ENCODE peak calls at places on chromosomes 16 and 17, in four cellular contexts. Z, Q, Y and R are unnamed samples.

GRCh38 chr17:15334266-15334665 is 7.1 kb downstream of the TEKT3 start:
- DNase-seq in Z (no peak), Y (no peak), Q (no peak), R (no peak)

GRCh38 chr17:40176409-40177110 is 710 bp upstream of the RAPGEFL1 start:
- DNase-seq in Y (no peak), Q (no peak), Z (peak; percentile 23), R (no peak)

GRCh38 chr17:57257213-57257873 is 1.0 kb downstream of the MSI2 start:
- DNase-seq in Z (no peak), Y (no peak), Q (no peak), R (no peak)

GRCh38 chr16:73010150-73010676 is 37.7 kb downstream of the ZFHX3 start:
- DNase-seq in Z (no peak), Q (no peak), Y (peak; percentile 55), R (no peak)

GRCh38 chr17:42347198-42347597 is 41.0 kb downstream of the STAT3 start:
- DNase-seq in Q (no peak), Z (peak; percentile 82), Y (peak; percentile 89), R (peak; percentile 63)

GRCh38 chr17:72901098-72901497 is 191.4 kb downstream of the SLC39A11 start:
- DNase-seq in Z (no peak), Y (no peak), Q (no peak), R (no peak)

GRCh38 chr16:24634919-24635318 is 94.5 kb upstream of the TNRC6A start:
- DNase-seq in Y (no peak), Z (no peak), Q (no peak), R (no peak)

GRCh38 chr17:66980896-66981295 is 16.4 kb downstream of the CACNG4 start:
- DNase-seq in Y (no peak), Z (no peak), Q (no peak), R (no peak)

GRCh38 chr16:68700120-68700519 is 37.0 kb upstream of the CDH1 start:
- DNase-seq in Y (no peak), Z (no peak), Q (no peak), R (peak; percentile 2)

GRCh38 chr17:8285270-8286181 is 2.9 kb upstream of the RANGRF start:
- DNase-seq in Q (no peak), Y (no peak), Z (peak; percentile 83), R (no peak)

GRCh38 chr17:1147664-1148063 is 32.1 kb downstream of the ABR start:
- DNase-seq in Z (peak; percentile 72), Q (no peak), Y (peak; percentile 77), R (no peak)

GRCh38 chr16:8703693-8704092 is 29.3 kb downstream of the ABAT start:
- DNase-seq in Q (no peak), Z (no peak), Y (no peak), R (no peak)

GRCh38 chr17:6569391-6570302 is 13.3 kb upstream of the PITPNM3 start:
- DNase-seq in Z (no peak), Y (no peak), Q (no peak), R (no peak)

GRCh38 chr17:58189436-58190146 is 2.9 kb upstream of the EPX start:
- DNase-seq in Q (peak; percentile 26), Z (peak; percentile 45), Y (peak; percentile 63), R (peak; percentile 54)

GRCh38 chr17:62871291-62871690 is 63.2 kb upstream of the MARCHF10 start:
- DNase-seq in Y (no peak), Q (no peak), Z (no peak), R (no peak)

GRCh38 chr17:21592774-21593173 is 99.5 kb upstream of the KCNJ18 start:
- DNase-seq in Y (no peak), Z (no peak), Q (no peak), R (no peak)
- H3K4me3 ChIP-seq in Y (no peak overlapping the region), Z (no peak overlapping the region), Q (no peak overlapping the region), R (no peak overlapping the region)

GRCh38 chr16:30397776-30398659 is 2.8 kb downstream of the ZNF48 start:
- DNase-seq in Y (no peak), Q (no peak), Z (no peak), R (no peak)

GRCh38 chr16:30398660-30399434 is 3.6 kb downstream of the ZNF48 start:
- DNase-seq in Z (no peak), Q (no peak), Y (no peak), R (no peak)

GRCh38 chr16:30397056-30397455 is 1.8 kb downstream of the ZNF48 start:
- DNase-seq in Q (no peak), Z (no peak), Y (no peak), R (no peak)

GRCh38 chr16:30401768-30402425 is 5.5 kb upstream of the ZNF771 start:
- DNase-seq in Z (no peak), Y (no peak), Q (no peak), R (no peak)

GRCh38 chr16:30399435-30400186 is 4.4 kb downstream of the ZNF48 start:
- DNase-seq in Z (no peak), Y (no peak), Q (no peak), R (no peak)
- TF ChIP-seq CTCF in Z (no peak), Y (no peak), Q (no peak), R (no peak)

DNA sequence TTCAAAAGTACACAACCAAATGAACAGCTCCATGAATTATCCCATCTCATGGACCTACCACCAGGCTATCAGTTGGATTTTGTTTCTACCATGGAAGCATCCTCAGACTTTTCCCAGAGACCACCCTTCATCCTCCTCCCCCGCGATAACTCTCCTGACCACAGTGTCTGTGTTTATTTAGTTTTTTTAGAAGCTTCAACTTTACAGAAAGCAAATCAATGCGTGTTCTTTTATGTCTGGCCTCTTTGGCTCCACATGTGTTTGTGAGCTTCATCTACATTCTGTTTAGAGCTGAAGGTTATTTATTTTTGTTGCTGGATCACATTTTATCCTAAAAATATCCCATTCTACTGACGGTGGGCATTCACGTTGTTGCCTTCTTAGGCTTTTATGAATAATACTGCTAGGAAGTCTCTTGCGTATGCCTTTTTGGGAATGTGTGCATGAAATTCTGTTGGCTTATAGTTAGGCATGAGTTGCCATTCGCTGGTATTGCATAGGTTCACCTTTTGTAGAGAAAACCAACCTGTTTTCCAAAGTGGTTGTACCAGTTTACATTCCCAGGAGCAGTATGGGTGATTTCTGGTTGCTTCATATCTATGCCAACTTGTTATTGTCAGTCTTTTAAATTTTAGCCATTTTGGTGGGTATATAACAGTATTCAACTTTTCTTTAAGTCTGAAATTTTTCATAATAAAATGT is 83.0 kb downstream of the CMIP start:
- DNase-seq in Q (no peak), Y (no peak), Z (no peak), R (no peak)
- H3K4me3 ChIP-seq in Q (no peak overlapping the region), Y (no peak overlapping the region), Z (no peak overlapping the region), R (no peak overlapping the region)

GRCh38 chr16:62038225-62038624 is 2.0 kb upstream of the CDH8 start:
- DNase-seq in Y (no peak), Z (no peak), Q (no peak), R (no peak)

GRCh38 chr16:62038646-62039045 is 2.4 kb upstream of the CDH8 start:
- DNase-seq in Q (no peak), Y (no peak), Z (no peak), R (no peak)

GRCh38 chr16:62036101-62036806 is at the start of gene CDH8:
- DNase-seq in Y (peak; percentile 63), Z (no peak), Q (no peak), R (no peak)

GRCh38 chr16:62036807-62037135 is 533 bp upstream of the CDH8 start:
- DNase-seq in Y (no peak), Z (no peak), Q (no peak), R (no peak)

DNA sequence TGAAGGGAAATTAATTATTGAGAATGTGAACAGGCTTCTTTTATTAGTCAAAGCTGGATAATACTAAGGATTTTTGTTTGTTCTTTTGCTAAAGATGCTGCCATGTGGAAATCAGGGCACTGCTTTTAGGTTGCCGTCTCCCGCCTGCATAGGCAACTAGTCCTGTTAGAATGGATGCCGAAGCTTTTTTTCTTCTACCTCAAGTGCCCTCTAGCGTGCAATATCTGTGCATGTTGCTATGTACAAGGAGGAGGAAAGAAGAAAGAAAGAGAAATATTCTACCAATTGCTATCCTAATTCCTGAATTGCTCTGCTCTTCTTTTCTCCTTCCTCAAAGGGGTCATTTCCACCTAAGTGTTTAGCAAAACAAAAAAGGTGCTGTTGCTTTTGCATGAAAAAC is 5.2 kb upstream of the CDH8 start:
- DNase-seq in Z (no peak), Y (no peak), Q (no peak), R (peak; percentile 3)
- TF ChIP-seq CTCF in Z (no peak), Y (no peak), Q (peak; percentile 51), R (peak; percentile 43)

GRCh38 chr17:81395600-81396277 is 482 bp downstream of the BAHCC1 start:
- DNase-seq in Y (no peak), Q (no peak), Z (no peak), R (no peak)
- H3K4me3 ChIP-seq in Y (peak overlapping the region; percentile 81), Q (peak overlapping the region; percentile 96), Z (peak overlapping the region; percentile 24), R (peak overlapping the region; percentile 55)

GRCh38 chr17:74736423-74737298 is at the start of gene RAB37:
- DNase-seq in Z (peak; percentile 76), Y (peak; percentile 70), Q (peak; percentile 60), R (no peak)
- TF ChIP-seq CTCF in Z (peak; percentile 37), Y (peak; percentile 45), Q (peak; percentile 47), R (peak; percentile 7)

DNA sequence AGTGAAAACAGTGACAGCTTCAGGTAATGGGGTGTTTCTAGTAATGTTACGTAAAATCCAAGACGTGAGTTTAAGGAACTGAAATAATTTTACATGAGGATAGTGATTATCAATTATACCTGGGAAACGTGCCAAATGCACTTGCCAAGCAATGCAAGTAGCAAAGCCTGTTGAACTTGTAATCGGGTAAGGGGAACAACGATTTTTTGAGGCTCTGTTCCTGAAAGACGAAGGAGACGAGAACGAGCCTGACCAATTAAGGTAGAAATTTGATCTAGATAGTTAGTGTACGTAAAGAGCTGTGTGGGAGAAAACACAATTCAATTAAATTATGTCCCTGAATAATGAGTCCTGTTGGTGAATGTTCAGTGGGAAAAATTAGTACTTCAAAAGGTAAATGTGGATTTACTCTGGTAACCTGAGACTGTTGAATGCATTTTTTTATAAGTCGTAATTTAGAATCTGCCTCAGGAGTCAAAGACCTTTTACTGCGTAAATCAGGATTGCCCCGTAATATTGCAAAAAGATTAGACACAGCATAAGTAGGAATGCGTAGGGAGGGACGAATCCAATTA is 17.7 kb upstream of the KCTD5 start:
- DNase-seq in Y (no peak), Q (no peak), Z (peak; percentile 43), R (no peak)
- H3K4me3 ChIP-seq in Y (no peak overlapping the region), Q (no peak overlapping the region), Z (no peak overlapping the region), R (no peak overlapping the region)

GRCh38 chr17:50620848-50621247 is 13.8 kb upstream of the ABCC3 start:
- DNase-seq in Z (no peak), Y (no peak), Q (no peak), R (no peak)
- TF ChIP-seq CTCF in Z (no peak), Y (no peak), Q (no peak), R (no peak)

GRCh38 chr16:56589141-56590039 is at the start of gene MT3:
- DNase-seq in Z (peak; percentile 25), Y (peak; percentile 49), Q (no peak), R (no peak)

GRCh38 chr16:56593573-56594291 is 4.4 kb downstream of the MT3 start:
- DNase-seq in Z (no peak), Q (no peak), Y (no peak), R (no peak)

GRCh38 chr16:56588781-56589140 is 567 bp upstream of the MT3 start:
- DNase-seq in Q (no peak), Z (no peak), Y (peak; percentile 53), R (no peak)

GRCh38 chr16:56594292-56594619 is 4.9 kb downstream of the MT3 start:
- DNase-seq in Z (no peak), Y (no peak), Q (no peak), R (no peak)

GRCh38 chr16:56591377-56592060 is 2.2 kb downstream of the MT3 start:
- DNase-seq in Y (peak; percentile 22), Z (no peak), Q (no peak), R (no peak)
- H3K4me3 ChIP-seq in Y (no peak overlapping the region), Z (no peak overlapping the region), Q (no peak overlapping the region), R (no peak overlapping the region)

GRCh38 chr17:76473541-76473985 is 6.2 kb downstream of the AANAT start:
- DNase-seq in Z (no peak), Y (no peak), Q (no peak), R (no peak)
- TF ChIP-seq CTCF in Z (peak; percentile 15), Y (no peak), Q (peak; percentile 22), R (peak; percentile 38)